ENCODE peak calls at places on chromosomes 13 and 19, in four cellular contexts. I is Peyer's patch, A is upper lobe of left lung, K is breast epithelium. C is an unnamed sample.

GRCh38 chr13:45468676-45469075 is 3.9 kb downstream of the COG3 start:
- DNase-seq in I (no peak), A (no peak), K (no peak), C (no peak)

GRCh38 chr19:35373492-35373891 is 2.6 kb downstream of the GPR42 start:
- DNase-seq in I (no peak), A (no peak), K (no peak), C (no peak)

GRCh38 chr13:98150836-98151489 is 8.1 kb downstream of the FARP1 start:
- DNase-seq in I (no peak), A (no peak), K (no peak), C (no peak)

GRCh38 chr19:40303765-40304164 is 18.6 kb upstream of the AKT2 start:
- DNase-seq in I (no peak), A (no peak), K (no peak), C (no peak)

GRCh38 chr13:91017669-91018053 is 329.8 kb upstream of the MIR17HG start:
- DNase-seq in I (no peak), A (no peak), K (no peak), C (no peak)

GRCh38 chr13:45827318-45827717 is 24.2 kb downstream of the SIAH3 start:
- DNase-seq in I (no peak), A (no peak), K (no peak), C (no peak)

GRCh38 chr13:111880185-111880584 is 186.8 kb upstream of the SOX1 start:
- DNase-seq in I (peak; percentile 38), A (no peak), K (no peak), C (no peak)

GRCh38 chr19:47284324-47284899 is 9.7 kb downstream of the INAFM1 start:
- DNase-seq in I (peak; percentile 75), A (no peak), K (no peak), C (peak; percentile 89)

GRCh38 chr19:40718774-40719391 is 2.0 kb downstream of the ITPKC start:
- DNase-seq in I (peak; percentile 94), A (peak; percentile 89), K (peak; percentile 91), C (peak; percentile 58)

GRCh38 chr13:44278164-44278563 is 95.5 kb upstream of the SERP2 start:
- DNase-seq in I (no peak), A (no peak), K (no peak), C (no peak)

GRCh38 chr19:55640043-55640576 is 692 bp upstream of the ZNF580 start:
- DNase-seq in I (peak; percentile 89), A (peak; percentile 95), K (no peak), C (no peak)

GRCh38 chr19:46714523-46715106 is 2.3 kb downstream of the PRKD2 start:
- DNase-seq in I (no peak), A (no peak), K (no peak), C (no peak)

GRCh38 chr13:43094901-43095300 is 71.5 kb downstream of the DNAJC15 start:
- DNase-seq in I (no peak), A (no peak), K (no peak), C (no peak)

GRCh38 chr13:100235311-100235901 is 146.5 kb downstream of the PCCA start:
- DNase-seq in I (no peak), A (no peak), K (no peak), C (peak; percentile 70)

GRCh38 chr19:46713781-46714522 is 3.0 kb downstream of the PRKD2 start:
- DNase-seq in I (peak; percentile 97), A (peak; percentile 93), K (peak; percentile 96), C (peak; percentile 96)

GRCh38 chr19:18612772-18613588 is at the start of gene TMEM59L:
- DNase-seq in I (peak; percentile 62), A (peak; percentile 89), K (no peak), C (no peak)
- TF ChIP-seq POLR2A in I (no peak), A (no peak), K (no peak), C (no peak)

DNA sequence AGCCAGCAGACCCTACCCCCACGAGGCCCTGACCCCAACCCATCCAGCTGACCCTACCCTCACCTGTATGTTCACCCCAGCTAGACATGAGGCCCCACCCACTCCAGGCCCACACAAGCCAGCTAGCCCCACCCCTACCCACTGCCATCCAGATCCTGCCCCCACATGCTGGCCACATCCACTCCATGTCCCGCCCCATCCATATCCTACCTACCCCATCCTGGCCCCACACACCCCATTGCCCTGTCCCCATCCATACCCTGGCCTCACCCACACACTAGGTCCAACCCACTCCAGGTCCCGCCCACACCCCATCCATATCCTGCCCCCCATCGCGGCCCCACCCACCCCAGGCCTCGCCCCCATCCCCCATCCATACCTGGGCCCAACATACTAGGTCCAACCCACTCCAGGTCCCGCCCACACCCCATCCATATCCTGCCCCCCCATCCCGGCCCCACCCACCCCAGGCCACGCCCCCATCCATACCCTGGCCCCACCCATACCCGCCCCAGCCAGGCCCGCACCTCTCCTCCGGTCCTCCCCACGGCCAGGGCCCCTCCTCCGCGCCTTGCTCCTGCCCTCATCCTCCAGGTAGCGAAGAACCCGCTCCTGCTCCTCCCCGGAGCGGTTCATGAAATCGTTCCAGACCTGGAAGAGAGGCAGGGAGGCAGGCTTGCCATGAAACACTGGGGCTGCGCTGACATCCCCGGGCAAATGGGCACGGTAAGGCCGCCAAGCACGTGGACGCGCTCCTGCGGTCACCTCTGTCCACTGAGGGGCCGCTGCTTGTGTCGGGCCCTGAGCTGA is 7.2 kb downstream of the RNU6-9 start:
- DNase-seq in I (no peak), A (peak; percentile 78), K (no peak), C (no peak)
- H3K27ac ChIP-seq in I (no peak overlapping the region), A (no peak overlapping the region), K (peak overlapping the region; percentile 12), C (no peak overlapping the region)

DNA sequence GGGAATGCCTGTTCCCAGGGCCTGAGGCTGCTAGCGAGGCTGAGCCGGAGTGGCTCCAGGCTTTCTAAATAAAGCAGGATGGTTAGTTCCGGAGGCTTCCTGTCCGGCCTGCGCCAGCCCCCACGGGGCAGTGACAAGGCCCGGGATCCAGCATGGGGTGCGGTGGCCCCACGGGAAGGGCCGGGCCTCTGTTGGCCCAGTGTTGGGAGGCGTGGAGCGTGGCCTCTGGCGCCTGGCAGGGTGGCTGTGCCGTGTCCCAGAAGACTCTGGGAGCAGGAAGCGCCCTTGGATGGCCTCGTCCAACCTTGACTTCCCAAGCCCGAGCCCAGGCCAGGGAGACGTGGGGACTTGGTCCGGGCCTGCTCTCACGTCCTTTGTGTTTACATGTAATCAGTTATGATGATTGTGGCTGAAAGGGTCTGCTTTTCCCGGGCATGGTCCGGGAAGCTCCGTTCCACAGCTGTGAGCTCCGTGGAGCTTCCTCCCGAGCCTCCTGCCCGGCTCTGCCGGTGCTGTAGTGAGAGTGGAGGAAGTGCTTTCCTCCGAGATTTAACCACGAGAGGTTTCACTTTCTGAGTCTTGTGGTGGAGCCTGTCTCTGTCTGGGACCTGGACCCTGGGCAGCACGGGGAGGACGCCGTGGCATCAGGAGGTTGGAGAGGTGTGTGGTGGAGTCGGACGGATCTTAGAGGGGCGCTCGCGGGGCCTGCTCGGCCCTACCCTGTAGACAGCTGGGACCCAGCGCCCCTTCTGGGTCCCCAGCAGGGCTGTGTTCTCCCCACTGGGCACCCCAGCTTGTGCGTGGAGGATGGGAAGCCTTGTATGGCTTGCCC is 4.6 kb downstream of the GNA11 start:
- DNase-seq in I (peak; percentile 70), A (peak; percentile 87), K (no peak), C (no peak)
- H3K4me3 ChIP-seq in I (peak overlapping the region; percentile 22), A (peak overlapping the region; percentile 93), K (peak overlapping the region; percentile 65), C (peak overlapping the region; percentile 94)

GRCh38 chr19:49463960-49464740 is 9.9 kb upstream of the FLT3LG start:
- DNase-seq in I (no peak), A (peak; percentile 80), K (no peak), C (no peak)

GRCh38 chr19:49462492-49462891 is 9.5 kb downstream of the ALDH16A1 start:
- DNase-seq in I (no peak), A (peak; percentile 67), K (no peak), C (no peak)

GRCh38 chr19:49468199-49468598 is 5.8 kb upstream of the FLT3LG start:
- DNase-seq in I (no peak), A (peak; percentile 75), K (peak; percentile 76), C (no peak)

GRCh38 chr19:49468746-49469447 is 5.1 kb upstream of the FLT3LG start:
- DNase-seq in I (peak; percentile 94), A (peak; percentile 46), K (peak; percentile 69), C (peak; percentile 75)

GRCh38 chr19:49465371-49465770 is 8.6 kb upstream of the FLT3LG start:
- DNase-seq in I (no peak), A (no peak), K (no peak), C (no peak)
- TF ChIP-seq POLR2A in I (no peak), A (no peak), K (no peak), C (no peak)

GRCh38 chr19:48726573-48726972 is 7.0 kb upstream of the MAMSTR start:
- DNase-seq in I (no peak), A (no peak), K (no peak), C (no peak)
- H3K27ac ChIP-seq in I (peak overlapping the region; percentile 22), A (peak overlapping the region; percentile 81), K (peak overlapping the region; percentile 87), C (no peak overlapping the region)

GRCh38 chr13:27006519-27007161 is 165.0 kb downstream of the USP12 start:
- DNase-seq in I (no peak), A (peak; percentile 88), K (no peak), C (no peak)

GRCh38 chr13:27005556-27005955 is 166.1 kb downstream of the USP12 start:
- DNase-seq in I (no peak), A (no peak), K (no peak), C (no peak)

GRCh38 chr13:27008733-27009132 is 162.9 kb downstream of the USP12 start:
- DNase-seq in I (no peak), A (no peak), K (no peak), C (no peak)

GRCh38 chr13:27005976-27006518 is 165.6 kb downstream of the USP12 start:
- DNase-seq in I (no peak), A (no peak), K (no peak), C (no peak)

GRCh38 chr13:27007166-27007565 is 164.4 kb downstream of the USP12 start:
- DNase-seq in I (no peak), A (no peak), K (no peak), C (no peak)
- H3K4me3 ChIP-seq in I (no peak overlapping the region), A (peak overlapping the region; percentile 53), K (peak overlapping the region; percentile 41), C (peak overlapping the region; percentile 45)